ENCODE peak calls at places on chromosomes 1 and 21, in nine cellular contexts. One of them, this sample, is unnamed.

GRCh38 chr1:245679796-245680195 is 525.0 kb downstream of the KIF26B start:
- DNase-seq in OCI-LY7: peak; percentile 19
- DNase-seq in neural progenitor cell: no peak
- DNase-seq in hepatocyte: no peak
- DNase-seq in PC-3: no peak
- DNase-seq in GM23248: no peak
- DNase-seq in MM.1S: no peak
- DNase-seq in HCT116: no peak
- DNase-seq in SK-N-SH: no peak
- DNase-seq in this sample: no peak

GRCh38 chr1:87439821-87440220 is 111.1 kb downstream of the LMO4 start:
- DNase-seq in OCI-LY7: no peak
- DNase-seq in neural progenitor cell: no peak
- DNase-seq in hepatocyte: no peak
- DNase-seq in PC-3: no peak
- DNase-seq in GM23248: no peak
- DNase-seq in MM.1S: no peak
- DNase-seq in HCT116: no peak
- DNase-seq in SK-N-SH: no peak
- DNase-seq in this sample: no peak

GRCh38 chr1:29304025-29304684 is 67.8 kb downstream of the PTPRU start:
- DNase-seq in OCI-LY7: no peak
- DNase-seq in neural progenitor cell: no peak
- DNase-seq in hepatocyte: no peak
- DNase-seq in PC-3: no peak
- DNase-seq in GM23248: no peak
- DNase-seq in MM.1S: no peak
- DNase-seq in HCT116: no peak
- DNase-seq in SK-N-SH: no peak
- DNase-seq in this sample: no peak

GRCh38 chr21:35319684-35320083 is 270.6 kb upstream of the RUNX1 start:
- DNase-seq in OCI-LY7: no peak
- DNase-seq in neural progenitor cell: no peak
- DNase-seq in hepatocyte: no peak
- DNase-seq in PC-3: peak; percentile 12
- DNase-seq in GM23248: peak; percentile 54
- DNase-seq in MM.1S: no peak
- DNase-seq in HCT116: no peak
- DNase-seq in SK-N-SH: no peak
- DNase-seq in this sample: no peak

GRCh38 chr1:228081144-228081543 is 1.4 kb upstream of the ARF1 start:
- DNase-seq in OCI-LY7: no peak
- DNase-seq in neural progenitor cell: no peak
- DNase-seq in hepatocyte: no peak
- DNase-seq in PC-3: no peak
- DNase-seq in GM23248: peak; percentile 43
- DNase-seq in MM.1S: no peak
- DNase-seq in HCT116: no peak
- DNase-seq in SK-N-SH: peak; percentile 54
- DNase-seq in this sample: no peak

GRCh38 chr1:27403065-27403726 is 10.8 kb downstream of the GPR3 start:
- DNase-seq in OCI-LY7: peak; percentile 87
- DNase-seq in neural progenitor cell: peak; percentile 52
- DNase-seq in hepatocyte: peak; percentile 56
- DNase-seq in PC-3: peak; percentile 6
- DNase-seq in GM23248: peak; percentile 88
- DNase-seq in MM.1S: no peak
- DNase-seq in HCT116: no peak
- DNase-seq in SK-N-SH: peak; percentile 31
- DNase-seq in this sample: peak; percentile 83

GRCh38 chr1:174134000-174134659 is 25.2 kb upstream of the RABGAP1L start:
- DNase-seq in OCI-LY7: peak; percentile 77
- DNase-seq in neural progenitor cell: no peak
- DNase-seq in hepatocyte: no peak
- DNase-seq in PC-3: no peak
- DNase-seq in GM23248: no peak
- DNase-seq in MM.1S: no peak
- DNase-seq in HCT116: no peak
- DNase-seq in SK-N-SH: no peak
- DNase-seq in this sample: no peak

GRCh38 chr1:35925741-35926140 is 5.2 kb upstream of the AGO3 start:
- DNase-seq in OCI-LY7: no peak
- DNase-seq in neural progenitor cell: no peak
- DNase-seq in hepatocyte: no peak
- DNase-seq in PC-3: no peak
- DNase-seq in GM23248: peak; percentile 26
- DNase-seq in MM.1S: no peak
- DNase-seq in HCT116: no peak
- DNase-seq in SK-N-SH: no peak
- DNase-seq in this sample: no peak

GRCh38 chr1:219938706-219939105 is 10.3 kb upstream of the SLC30A10 start:
- DNase-seq in OCI-LY7: no peak
- DNase-seq in neural progenitor cell: no peak
- DNase-seq in hepatocyte: peak; percentile 60
- DNase-seq in PC-3: peak; percentile 83
- DNase-seq in GM23248: peak; percentile 23
- DNase-seq in MM.1S: no peak
- DNase-seq in HCT116: no peak
- DNase-seq in SK-N-SH: no peak
- DNase-seq in this sample: no peak

GRCh38 chr1:221449801-221450470 is 292.0 kb downstream of the DUSP10 start:
- DNase-seq in OCI-LY7: no peak
- DNase-seq in neural progenitor cell: no peak
- DNase-seq in hepatocyte: no peak
- DNase-seq in PC-3: peak; percentile 76
- DNase-seq in GM23248: peak; percentile 64
- DNase-seq in MM.1S: peak; percentile 13
- DNase-seq in HCT116: no peak
- DNase-seq in SK-N-SH: no peak
- DNase-seq in this sample: no peak

GRCh38 chr1:175191654-175192053 is 922 bp downstream of the KIAA0040 start:
- DNase-seq in OCI-LY7: peak; percentile 61
- DNase-seq in neural progenitor cell: peak; percentile 14
- DNase-seq in hepatocyte: no peak
- DNase-seq in PC-3: no peak
- DNase-seq in GM23248: peak; percentile 4
- DNase-seq in MM.1S: peak; percentile 81
- DNase-seq in HCT116: no peak
- DNase-seq in SK-N-SH: no peak
- DNase-seq in this sample: peak; percentile 37

GRCh38 chr1:26321315-26322041 is 3.7 kb downstream of the CD52 start:
- DNase-seq in OCI-LY7: peak; percentile 91
- DNase-seq in neural progenitor cell: peak; percentile 90
- DNase-seq in hepatocyte: peak; percentile 89
- DNase-seq in PC-3: peak; percentile 92
- DNase-seq in GM23248: peak; percentile 91
- DNase-seq in MM.1S: peak; percentile 83
- DNase-seq in HCT116: peak; percentile 54
- DNase-seq in SK-N-SH: peak; percentile 91
- DNase-seq in this sample: peak; percentile 91

GRCh38 chr1:11187458-11187857 is 1.7 kb upstream of the ANGPTL7 start:
- DNase-seq in OCI-LY7: no peak
- DNase-seq in neural progenitor cell: no peak
- DNase-seq in hepatocyte: no peak
- DNase-seq in PC-3: no peak
- DNase-seq in GM23248: no peak
- DNase-seq in MM.1S: no peak
- DNase-seq in HCT116: no peak
- DNase-seq in SK-N-SH: no peak
- DNase-seq in this sample: no peak

GRCh38 chr1:11188381-11188780 is 774 bp upstream of the ANGPTL7 start:
- DNase-seq in OCI-LY7: no peak
- DNase-seq in neural progenitor cell: no peak
- DNase-seq in hepatocyte: no peak
- DNase-seq in PC-3: no peak
- DNase-seq in GM23248: peak; percentile 49
- DNase-seq in MM.1S: no peak
- DNase-seq in HCT116: no peak
- DNase-seq in SK-N-SH: no peak
- DNase-seq in this sample: no peak

GRCh38 chr1:11188858-11189451 is at the start of gene ANGPTL7:
- DNase-seq in OCI-LY7: no peak
- DNase-seq in neural progenitor cell: no peak
- DNase-seq in hepatocyte: peak; percentile 9
- DNase-seq in PC-3: no peak
- DNase-seq in GM23248: no peak
- DNase-seq in MM.1S: no peak
- DNase-seq in HCT116: no peak
- DNase-seq in SK-N-SH: no peak
- DNase-seq in this sample: no peak

GRCh38 chr1:11187000-11187399 is 2.2 kb upstream of the ANGPTL7 start:
- DNase-seq in OCI-LY7: no peak
- DNase-seq in neural progenitor cell: no peak
- DNase-seq in hepatocyte: no peak
- DNase-seq in PC-3: no peak
- DNase-seq in GM23248: no peak
- DNase-seq in MM.1S: no peak
- DNase-seq in HCT116: no peak
- DNase-seq in SK-N-SH: no peak
- DNase-seq in this sample: no peak

DNA sequence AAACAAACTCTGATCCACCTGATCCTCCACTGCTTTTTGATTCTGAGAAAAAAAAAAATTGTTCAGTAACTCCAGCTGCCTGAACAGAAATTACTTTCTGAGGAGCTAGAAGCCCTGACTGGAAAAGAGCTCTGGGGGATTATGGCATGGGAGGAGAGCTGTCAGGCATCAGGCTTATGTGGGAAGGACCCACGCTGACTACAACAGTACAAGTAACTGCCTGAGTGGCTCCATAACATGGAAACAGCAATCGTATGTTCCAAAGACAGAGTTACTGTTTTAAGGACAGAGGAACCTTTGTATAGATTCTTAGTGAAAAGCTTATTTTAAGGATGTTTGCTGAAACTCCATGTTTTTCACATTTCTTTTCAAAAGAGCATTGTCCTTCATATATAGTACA is 1.2 kb upstream of the ANGPTL7 start:
- DNase-seq in OCI-LY7: no peak
- DNase-seq in neural progenitor cell: no peak
- DNase-seq in hepatocyte: peak; percentile 22
- DNase-seq in PC-3: no peak
- DNase-seq in GM23248: no peak
- DNase-seq in MM.1S: no peak
- DNase-seq in HCT116: no peak
- DNase-seq in SK-N-SH: no peak
- DNase-seq in this sample: no peak
- TF ChIP-seq EZH2phosphoT487 in OCI-LY7: no peak
- TF ChIP-seq EZH2phosphoT487 in neural progenitor cell: no peak
- TF ChIP-seq EZH2phosphoT487 in hepatocyte: no peak
- TF ChIP-seq EZH2phosphoT487 in PC-3: no peak
- TF ChIP-seq EZH2phosphoT487 in GM23248: no peak
- TF ChIP-seq EZH2phosphoT487 in MM.1S: no peak
- TF ChIP-seq EZH2phosphoT487 in HCT116: no peak
- TF ChIP-seq EZH2phosphoT487 in SK-N-SH: no peak
- TF ChIP-seq EZH2phosphoT487 in this sample: no peak

GRCh38 chr1:30521261-30521865 is 202.0 kb downstream of the MATN1 start:
- DNase-seq in OCI-LY7: no peak
- DNase-seq in neural progenitor cell: no peak
- DNase-seq in hepatocyte: no peak
- DNase-seq in PC-3: no peak
- DNase-seq in GM23248: no peak
- DNase-seq in MM.1S: no peak
- DNase-seq in HCT116: no peak
- DNase-seq in SK-N-SH: no peak
- DNase-seq in this sample: no peak

GRCh38 chr1:30520461-30520860 is 202.9 kb downstream of the MATN1 start:
- DNase-seq in OCI-LY7: no peak
- DNase-seq in neural progenitor cell: no peak
- DNase-seq in hepatocyte: no peak
- DNase-seq in PC-3: no peak
- DNase-seq in GM23248: no peak
- DNase-seq in MM.1S: no peak
- DNase-seq in HCT116: no peak
- DNase-seq in SK-N-SH: no peak
- DNase-seq in this sample: no peak

GRCh38 chr1:30524840-30525617 is 198.4 kb downstream of the MATN1 start:
- DNase-seq in OCI-LY7: no peak
- DNase-seq in neural progenitor cell: no peak
- DNase-seq in hepatocyte: no peak
- DNase-seq in PC-3: no peak
- DNase-seq in GM23248: peak; percentile 26
- DNase-seq in MM.1S: no peak
- DNase-seq in HCT116: no peak
- DNase-seq in SK-N-SH: no peak
- DNase-seq in this sample: no peak

GRCh38 chr1:30523055-30524020 is 200.0 kb downstream of the MATN1 start:
- DNase-seq in OCI-LY7: no peak
- DNase-seq in neural progenitor cell: no peak
- DNase-seq in hepatocyte: no peak
- DNase-seq in PC-3: peak; percentile 66
- DNase-seq in GM23248: peak; percentile 98
- DNase-seq in MM.1S: no peak
- DNase-seq in HCT116: peak; percentile 24
- DNase-seq in SK-N-SH: no peak
- DNase-seq in this sample: no peak

GRCh38 chr1:30522031-30523004 is 201.1 kb downstream of the MATN1 start:
- DNase-seq in OCI-LY7: no peak
- DNase-seq in neural progenitor cell: no peak
- DNase-seq in hepatocyte: peak; percentile 38
- DNase-seq in PC-3: no peak
- DNase-seq in GM23248: peak; percentile 89
- DNase-seq in MM.1S: no peak
- DNase-seq in HCT116: no peak
- DNase-seq in SK-N-SH: no peak
- DNase-seq in this sample: no peak
- TF ChIP-seq EZH2phosphoT487 in OCI-LY7: no peak
- TF ChIP-seq EZH2phosphoT487 in neural progenitor cell: no peak
- TF ChIP-seq EZH2phosphoT487 in hepatocyte: no peak
- TF ChIP-seq EZH2phosphoT487 in PC-3: no peak
- TF ChIP-seq EZH2phosphoT487 in GM23248: no peak
- TF ChIP-seq EZH2phosphoT487 in MM.1S: no peak
- TF ChIP-seq EZH2phosphoT487 in HCT116: no peak
- TF ChIP-seq EZH2phosphoT487 in SK-N-SH: no peak
- TF ChIP-seq EZH2phosphoT487 in this sample: no peak

DNA sequence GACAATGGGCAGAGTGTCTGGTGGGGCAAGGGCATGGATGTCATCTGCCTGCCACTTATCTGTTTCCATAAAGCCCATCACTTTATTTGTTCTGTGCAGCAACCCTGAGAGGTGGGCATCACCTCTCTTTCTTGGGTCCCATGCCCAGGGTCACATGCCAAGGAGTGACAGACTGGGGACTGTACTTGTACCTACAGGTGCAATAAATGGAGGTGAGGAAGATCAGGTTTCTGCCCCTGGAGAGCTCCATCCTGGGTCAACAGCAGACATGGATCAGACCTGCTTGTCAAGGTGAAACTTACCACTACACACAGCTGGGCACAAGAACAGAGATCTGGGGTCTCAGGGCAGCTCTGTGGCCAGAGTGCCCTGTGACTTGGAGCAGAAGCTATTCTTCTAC is 18.4 kb upstream of the PRDM16 start:
- DNase-seq in OCI-LY7: no peak
- DNase-seq in neural progenitor cell: no peak
- DNase-seq in hepatocyte: no peak
- DNase-seq in PC-3: no peak
- DNase-seq in GM23248: no peak
- DNase-seq in MM.1S: no peak
- DNase-seq in HCT116: no peak
- DNase-seq in SK-N-SH: no peak
- DNase-seq in this sample: no peak
- TF ChIP-seq EZH2phosphoT487 in OCI-LY7: no peak
- TF ChIP-seq EZH2phosphoT487 in neural progenitor cell: no peak
- TF ChIP-seq EZH2phosphoT487 in hepatocyte: no peak
- TF ChIP-seq EZH2phosphoT487 in PC-3: no peak
- TF ChIP-seq EZH2phosphoT487 in GM23248: no peak
- TF ChIP-seq EZH2phosphoT487 in MM.1S: no peak
- TF ChIP-seq EZH2phosphoT487 in HCT116: no peak
- TF ChIP-seq EZH2phosphoT487 in SK-N-SH: no peak
- TF ChIP-seq EZH2phosphoT487 in this sample: no peak

GRCh38 chr1:54591127-54591756 is 32.1 kb downstream of the FAM151A start:
- DNase-seq in OCI-LY7: no peak
- DNase-seq in neural progenitor cell: no peak
- DNase-seq in hepatocyte: no peak
- DNase-seq in PC-3: no peak
- DNase-seq in GM23248: no peak
- DNase-seq in MM.1S: no peak
- DNase-seq in HCT116: no peak
- DNase-seq in SK-N-SH: no peak
- DNase-seq in this sample: no peak
- TF ChIP-seq EZH2phosphoT487 in OCI-LY7: no peak
- TF ChIP-seq EZH2phosphoT487 in neural progenitor cell: no peak
- TF ChIP-seq EZH2phosphoT487 in hepatocyte: no peak
- TF ChIP-seq EZH2phosphoT487 in PC-3: no peak
- TF ChIP-seq EZH2phosphoT487 in GM23248: no peak
- TF ChIP-seq EZH2phosphoT487 in MM.1S: no peak
- TF ChIP-seq EZH2phosphoT487 in HCT116: no peak
- TF ChIP-seq EZH2phosphoT487 in SK-N-SH: no peak
- TF ChIP-seq EZH2phosphoT487 in this sample: no peak